ENCODE peak calls at places on chromosomes 5 and 9, in four cellular contexts. V, R, L and O are unnamed samples.

GRCh38 chr5:78361226-78361993 is 993 bp downstream of the SCAMP1 start:
- DNase-seq in R (peak), L (no peak), V (peak), O (peak)

GRCh38 chr9:112174965-112175795 is at the start of gene SUSD1:
- DNase-seq in L (no peak), V (peak), R (peak), O (peak)

GRCh38 chr5:151692312-151692711 is 5.6 kb upstream of the SPARC start:
- DNase-seq in L (no peak), V (no peak), R (no peak), O (no peak)

GRCh38 chr5:124440471-124440870 is 306.0 kb downstream of the ZNF608 start:
- DNase-seq in V (no peak), L (no peak), R (no peak), O (no peak)

GRCh38 chr5:113614191-113614590 is 100.7 kb downstream of the YTHDC2 start:
- DNase-seq in L (no peak), V (no peak), R (no peak), O (no peak)

GRCh38 chr9:18741880-18742279 is 267.9 kb downstream of the ADAMTSL1 start:
- DNase-seq in R (no peak), L (no peak), V (no peak), O (no peak)

GRCh38 chr9:38107811-38108304 is 38.8 kb upstream of the SHB start:
- DNase-seq in L (no peak), R (no peak), V (peak), O (no peak)

GRCh38 chr5:24492231-24492630 is 152.5 kb downstream of the CDH10 start:
- DNase-seq in R (no peak), L (no peak), V (no peak), O (no peak)

GRCh38 chr5:82308997-82309670 is 31.0 kb upstream of the RPS23 start:
- DNase-seq in V (no peak), L (no peak), R (no peak), O (no peak)

GRCh38 chr9:4417578-4418325 is 72.5 kb upstream of the SLC1A1 start:
- DNase-seq in R (no peak), L (no peak), V (no peak), O (no peak)

GRCh38 chr9:123033864-123034598 is 564 bp downstream of the GPR21 start:
- DNase-seq in L (no peak), V (no peak), R (no peak), O (no peak)

GRCh38 chr9:110975969-110976368 is 62.3 kb downstream of the LPAR1 start:
- DNase-seq in L (no peak), V (no peak), R (no peak), O (no peak)
- TF ChIP-seq FOXK2 in L (no peak), V (no peak), R (no peak), O (no peak)

DNA sequence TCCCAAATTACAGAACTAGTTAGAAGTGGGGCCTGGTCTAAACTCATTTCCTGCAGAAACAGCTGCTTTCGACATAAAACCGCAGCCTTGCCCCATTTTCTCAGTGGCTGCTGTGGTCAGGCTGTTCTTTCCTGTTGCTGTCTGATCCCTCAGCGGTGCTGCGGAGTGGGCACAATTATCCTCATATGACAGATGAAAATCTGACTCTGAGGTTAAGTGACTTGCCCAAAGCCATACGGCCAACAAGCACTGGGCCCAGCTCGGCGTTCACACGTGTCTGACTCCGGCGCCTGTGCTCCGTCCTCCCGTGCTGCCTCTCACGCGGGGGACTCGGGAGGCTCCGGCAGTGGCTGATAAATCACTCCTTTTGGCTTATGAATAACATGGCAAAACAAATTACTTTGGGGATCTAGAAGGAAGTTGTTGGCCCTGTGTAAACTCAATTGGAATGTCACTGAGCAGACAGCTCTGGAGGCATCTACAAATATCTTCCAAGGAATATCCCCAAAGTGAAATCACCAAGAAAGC is 142.6 kb upstream of the LMX1B start:
- DNase-seq in V (no peak), L (peak), R (no peak), O (no peak)
- TF ChIP-seq FOXK2 in V (no peak), L (no peak), R (no peak), O (no peak)

GRCh38 chr5:81069965-81070364 is 109.8 kb downstream of the RASGRF2 start:
- DNase-seq in L (no peak), R (no peak), V (no peak), O (no peak)

GRCh38 chr5:81068635-81069034 is 108.5 kb downstream of the RASGRF2 start:
- DNase-seq in R (no peak), L (no peak), V (no peak), O (no peak)

GRCh38 chr5:81067406-81067805 is 107.2 kb downstream of the RASGRF2 start:
- DNase-seq in R (no peak), V (no peak), L (no peak), O (no peak)

GRCh38 chr5:81066102-81066501 is 105.9 kb downstream of the RASGRF2 start:
- DNase-seq in R (no peak), L (no peak), V (no peak), O (no peak)

DNA sequence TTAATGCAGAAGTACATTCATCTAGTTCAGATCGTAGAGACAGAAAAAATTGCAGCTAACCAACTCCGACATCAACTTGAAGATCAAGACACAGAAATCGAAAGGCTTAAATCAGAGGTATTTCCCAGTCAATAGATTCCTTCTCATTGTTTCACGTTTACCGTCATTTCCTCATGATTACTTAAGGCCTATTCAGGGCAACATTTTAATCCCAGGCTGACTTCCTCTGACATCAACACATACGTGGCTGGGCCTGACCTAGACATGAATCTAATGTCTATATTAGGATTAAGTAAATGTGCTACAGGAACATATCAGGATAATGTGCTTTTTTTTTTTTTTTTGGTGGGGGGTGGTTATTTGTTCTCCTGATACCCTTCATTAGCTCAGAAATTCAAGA is 107.9 kb downstream of the RASGRF2 start:
- DNase-seq in V (no peak), R (no peak), L (no peak), O (no peak)
- TF ChIP-seq FOXK2 in V (no peak), R (no peak), L (no peak), O (no peak)

DNA sequence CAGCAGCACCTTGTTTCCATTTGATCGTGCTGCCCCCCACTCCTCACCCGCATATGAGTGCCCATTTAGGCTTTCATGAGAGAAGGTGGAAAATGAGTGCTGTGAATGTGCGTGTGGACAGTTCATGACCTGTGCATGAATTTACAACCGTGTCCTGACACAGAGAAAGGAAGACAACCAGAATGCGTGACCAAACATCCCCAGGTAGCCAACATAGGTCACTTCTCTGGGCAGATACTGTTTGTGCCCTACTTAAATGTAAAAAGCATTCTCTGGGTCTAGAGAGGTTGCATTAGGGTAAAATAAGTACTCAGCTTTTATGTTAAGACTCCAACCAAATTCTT is 346.8 kb upstream of the SLC30A5 start:
- DNase-seq in L (no peak), V (no peak), R (no peak), O (no peak)
- TF ChIP-seq FOXK2 in L (no peak), V (no peak), R (no peak), O (no peak)

DNA sequence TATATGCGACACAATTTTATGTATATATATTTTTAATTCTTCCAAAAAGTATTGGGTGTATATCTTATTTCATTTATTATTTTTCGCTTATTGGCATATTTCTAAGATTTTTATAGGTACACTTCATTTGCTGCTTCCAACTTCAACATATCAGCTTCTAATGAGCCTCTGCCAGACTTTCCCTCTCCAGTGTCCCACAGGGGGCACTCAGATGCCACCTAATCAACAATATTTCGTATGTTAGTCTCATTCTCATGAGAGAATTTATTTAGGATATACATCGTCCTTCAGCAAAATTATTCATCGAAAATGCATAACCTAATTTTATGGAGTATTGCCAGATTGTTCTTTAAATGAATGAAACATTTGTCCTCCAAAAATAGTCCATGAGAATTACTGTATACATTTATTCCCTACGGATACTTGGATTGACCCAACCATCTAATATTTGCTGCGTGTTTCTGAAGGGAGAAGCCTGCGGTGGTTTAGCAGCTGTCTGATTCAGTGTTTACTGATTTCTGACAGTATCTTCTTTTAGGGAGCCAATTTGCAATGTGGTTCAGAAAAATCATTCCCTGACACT is 100.6 kb upstream of the SELENOP start:
- DNase-seq in R (peak), V (peak), L (no peak), O (no peak)
- TF ChIP-seq FOXK2 in R (no peak), V (no peak), L (no peak), O (no peak)

DNA sequence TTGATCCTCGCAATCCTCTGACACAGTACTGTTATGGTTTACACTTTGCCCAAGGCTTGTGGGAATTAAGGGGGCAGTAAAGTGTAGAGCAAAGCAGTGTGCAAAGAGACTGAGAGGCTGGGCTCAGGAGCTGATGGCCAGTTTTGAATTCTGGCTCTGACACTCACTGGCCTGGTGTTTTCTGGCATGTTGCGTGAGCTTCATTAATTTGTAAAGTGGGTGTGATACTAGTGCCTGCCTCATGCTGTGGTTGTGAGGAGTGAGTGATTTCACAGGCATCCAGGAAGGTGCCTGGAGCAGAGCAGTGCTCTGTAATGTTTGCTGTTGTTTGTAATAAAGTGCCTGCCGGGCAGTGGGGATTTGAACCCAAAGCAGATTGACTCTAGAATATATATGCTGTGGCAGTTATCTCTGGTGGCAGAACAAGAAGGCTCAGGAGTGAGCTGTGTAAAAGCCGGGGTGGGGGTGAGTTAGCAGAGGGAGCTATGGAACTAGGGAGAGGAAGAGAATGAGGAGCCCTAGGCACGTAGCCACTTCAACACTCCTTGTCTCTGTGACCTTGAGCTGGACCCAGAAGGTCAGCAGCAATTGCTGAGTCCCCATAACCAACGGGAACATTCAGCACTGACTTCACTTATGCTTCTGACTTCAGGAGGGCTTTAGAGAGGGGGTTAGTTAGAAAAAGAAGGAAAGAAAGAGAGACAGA is 108.5 kb downstream of the DOCK2 start:
- DNase-seq in R (no peak), L (no peak), V (peak), O (no peak)
- TF ChIP-seq FOXK2 in R (no peak), L (no peak), V (no peak), O (no peak)

DNA sequence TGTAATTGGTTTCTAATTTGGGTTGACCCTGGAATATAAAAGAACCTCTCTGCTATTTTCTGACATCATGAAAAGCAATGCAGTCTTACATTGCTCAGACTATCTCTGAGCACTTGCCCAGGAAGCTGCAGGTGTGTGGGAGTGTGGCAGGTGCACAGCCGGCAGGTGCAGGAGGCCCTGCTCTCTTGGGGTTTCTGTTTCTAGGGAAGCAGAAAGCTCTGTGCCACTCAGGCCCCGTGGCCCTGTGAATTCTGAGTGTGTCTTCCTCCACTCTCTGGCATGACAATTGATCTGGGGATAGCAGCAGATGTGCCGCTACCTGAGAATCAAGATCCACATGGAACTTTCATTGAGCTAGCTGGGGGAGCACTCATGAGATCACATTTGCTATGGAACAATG is 45.7 kb upstream of the IRX2 start:
- DNase-seq in V (no peak), L (no peak), R (no peak), O (no peak)
- TF ChIP-seq FOXK2 in V (no peak), L (no peak), R (no peak), O (no peak)